ENCODE peak calls at places on chromosomes 2 and 18, in four cellular contexts. U is lower lobe of right lung; H is aorta; R is CD8-positive, alpha-beta T cell. S is an unnamed sample.
A peak's percentile ranks its signal among the peaks of the same experiment; 100 is the strongest.

GRCh38 chr2:221485500-221485870 is 86.6 kb downstream of the EPHA4 start:
- DNase-seq in R (no peak), U (no peak), H (no peak), S (no peak)

GRCh38 chr2:70833246-70833645 is 2.4 kb downstream of the CD207 start:
- DNase-seq in R (no peak), H (no peak), U (no peak), S (no peak)

GRCh38 chr2:224849264-224849663 is 133.1 kb upstream of the CCDC195 start:
- DNase-seq in R (no peak), U (no peak), H (no peak), S (no peak)

GRCh38 chr2:9165625-9166024 is 41.0 kb upstream of the ASAP2 start:
- DNase-seq in R (no peak), U (no peak), H (no peak), S (no peak)

GRCh38 chr2:159968282-159968900 is 94.0 kb downstream of the PLA2R1 start:
- DNase-seq in U (no peak), R (no peak), H (no peak), S (peak; percentile 32)

GRCh38 chr2:129479892-129480291 is 499.6 kb upstream of the RAB6C start:
- DNase-seq in H (no peak), R (no peak), U (no peak), S (no peak)

GRCh38 chr2:44596537-44597320 is 235.0 kb downstream of the CAMKMT start:
- DNase-seq in R (no peak), H (no peak), U (no peak), S (no peak)

GRCh38 chr2:158969717-158970521 is 1.5 kb downstream of the TANC1 start:
- DNase-seq in R (no peak), H (peak; percentile 82), U (peak; percentile 54), S (peak; percentile 55)

GRCh38 chr18:10514621-10515020 is 11.2 kb upstream of the NAPG start:
- DNase-seq in U (no peak), R (no peak), H (no peak), S (no peak)

GRCh38 chr2:19607931-19608762 is 249.7 kb upstream of the OSR1 start:
- DNase-seq in U (no peak), R (no peak), H (no peak), S (no peak)

GRCh38 chr2:166520604-166521003 is 26.6 kb upstream of the SCN7A start:
- DNase-seq in U (no peak), R (no peak), H (no peak), S (no peak)

GRCh38 chr2:156339110-156339847 is 6.8 kb upstream of the NR4A2 start:
- DNase-seq in R (no peak), H (no peak), U (no peak), S (no peak)

GRCh38 chr2:66920415-66920814 is 476.7 kb upstream of the ETAA1 start:
- DNase-seq in U (no peak), H (no peak), R (no peak), S (no peak)

GRCh38 chr2:118387509-118387908 is 299.2 kb downstream of the INSIG2 start:
- DNase-seq in R (no peak), H (no peak), U (no peak), S (no peak)

GRCh38 chr2:127133793-127134192 is 26.8 kb upstream of the BIN1 start:
- DNase-seq in H (no peak), R (peak; percentile 29), U (no peak), S (no peak)

DNA sequence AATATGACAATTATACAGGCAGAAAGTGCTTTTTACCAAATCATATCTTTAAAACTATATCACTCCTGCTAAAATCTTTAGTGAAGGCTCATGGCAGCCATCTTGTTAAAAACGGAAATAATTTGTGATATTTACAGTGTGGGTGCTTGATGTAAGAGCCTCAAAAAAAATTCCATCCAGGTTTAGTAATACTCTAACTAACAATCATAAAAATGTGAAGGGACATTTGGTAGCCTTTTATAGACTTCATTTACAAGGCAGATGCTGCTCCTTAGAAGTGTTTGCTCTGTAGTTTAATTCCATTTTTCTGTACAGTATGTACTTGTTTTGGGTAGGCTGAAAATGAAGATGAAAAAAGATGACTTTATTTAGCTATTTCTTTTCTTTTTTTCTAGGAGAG is 525.0 kb downstream of the ZEB2 start:
- DNase-seq in R (no peak), H (no peak), U (no peak), S (no peak)
- H3K4me1 ChIP-seq in R (no peaks in the 10 kb centered on the region), H (no peaks in the 10 kb centered on the region), U (no peaks in the 10 kb centered on the region), S (no peaks in the 10 kb centered on the region)

GRCh38 chr2:171430516-171431410 is 3.0 kb downstream of the METTL8 start:
- DNase-seq in U (no peak), H (no peak), R (no peak), S (no peak)
- H3K27ac ChIP-seq in U (no peak overlapping the region), H (no peak overlapping the region), R (no peak overlapping the region), S (no peak overlapping the region)

GRCh38 chr18:72542993-72543361 is 1.2 kb downstream of the CBLN2 start:
- DNase-seq in H (no peak), R (no peak), U (no peak), S (no peak)
- H3K4me3 ChIP-seq in H (no peak overlapping the region), R (no peak overlapping the region), U (peak overlapping the region; percentile 3), S (no peak overlapping the region)

GRCh38 chr18:25678226-25678625 is 326.3 kb upstream of the ZNF521 start:
- DNase-seq in U (no peak), H (no peak), R (no peak), S (no peak)
- H3K4me1 ChIP-seq in U (no peaks in the 10 kb centered on the region), H (no peaks in the 10 kb centered on the region), R (no peaks in the 10 kb centered on the region), S (no peaks in the 10 kb centered on the region)

GRCh38 chr18:35130236-35130635 is 89.0 kb downstream of the MAPRE2 start:
- DNase-seq in H (no peak), U (no peak), R (no peak), S (no peak)

GRCh38 chr18:35131387-35132283 is 90.4 kb downstream of the MAPRE2 start:
- DNase-seq in H (no peak), R (no peak), U (no peak), S (no peak)

GRCh38 chr18:35132284-35132910 is 91.2 kb downstream of the MAPRE2 start:
- DNase-seq in R (no peak), H (no peak), U (no peak), S (no peak)

GRCh38 chr18:35127201-35127600 is 86.0 kb downstream of the MAPRE2 start:
- DNase-seq in U (no peak), R (no peak), H (no peak), S (no peak)

GRCh38 chr18:35128675-35129074 is 87.5 kb downstream of the MAPRE2 start:
- DNase-seq in H (no peak), R (no peak), U (no peak), S (no peak)
- H3K27ac ChIP-seq in H (no peak overlapping the region), R (no peak overlapping the region), U (no peak overlapping the region), S (no peak overlapping the region)

GRCh38 chr2:98153402-98153938 is 66.5 kb downstream of the VWA3B start:
- DNase-seq in U (no peak), R (no peak), H (no peak), S (no peak)

GRCh38 chr2:98145070-98145469 is 58.1 kb downstream of the VWA3B start:
- DNase-seq in H (no peak), R (no peak), U (no peak), S (no peak)

DNA sequence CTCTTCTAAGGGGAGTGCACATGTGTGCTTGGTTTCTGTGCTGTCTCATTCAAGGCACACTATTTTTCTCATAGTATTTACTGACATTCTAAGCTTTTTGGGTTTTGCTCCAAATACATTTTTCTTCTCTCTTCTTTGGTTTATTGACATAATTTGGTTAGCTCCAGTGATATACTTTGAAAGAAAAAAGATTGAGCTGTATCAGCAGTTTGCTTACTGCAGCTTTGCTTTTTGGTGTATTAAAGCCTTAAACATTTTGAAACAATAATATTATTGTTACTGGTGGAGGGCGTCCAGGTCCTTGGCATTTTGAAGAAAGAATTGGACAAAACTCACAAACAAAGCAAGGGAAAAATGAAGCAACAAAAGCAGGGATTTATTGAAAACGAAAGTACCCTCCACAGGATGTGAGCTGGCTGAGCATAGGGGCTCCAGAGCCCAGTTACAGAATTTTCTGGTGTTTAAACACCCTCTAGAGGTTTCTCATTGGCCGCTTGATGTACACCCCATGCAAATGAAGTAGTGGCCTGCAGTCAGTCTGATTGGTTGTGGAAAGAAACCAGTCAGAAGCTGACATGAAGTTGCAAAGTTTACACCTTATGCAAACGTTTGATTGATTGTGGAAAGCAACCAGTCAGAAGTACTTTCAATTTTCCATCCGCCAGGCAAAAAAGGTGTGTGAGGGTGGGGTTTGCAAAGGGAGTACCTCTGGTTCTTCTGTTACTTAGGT is 62.2 kb downstream of the VWA3B start:
- DNase-seq in R (no peak), H (no peak), U (no peak), S (no peak)
- H3K4me3 ChIP-seq in R (no peak overlapping the region), H (peak overlapping the region; percentile 1), U (peak overlapping the region; percentile 29), S (peak overlapping the region; percentile 26)

GRCh38 chr2:101882948-101883347 is 108.8 kb upstream of the IL1R2 start:
- DNase-seq in R (no peak), H (no peak), U (no peak), S (no peak)

GRCh38 chr2:101884423-101884822 is 107.3 kb upstream of the IL1R2 start:
- DNase-seq in H (no peak), R (no peak), U (no peak), S (no peak)

GRCh38 chr2:101881131-101881530 is 110.6 kb upstream of the IL1R2 start:
- DNase-seq in U (no peak), R (no peak), H (no peak), S (no peak)

GRCh38 chr2:101887328-101887727 is 104.4 kb upstream of the IL1R2 start:
- DNase-seq in R (no peak), H (no peak), U (no peak), S (no peak)

DNA sequence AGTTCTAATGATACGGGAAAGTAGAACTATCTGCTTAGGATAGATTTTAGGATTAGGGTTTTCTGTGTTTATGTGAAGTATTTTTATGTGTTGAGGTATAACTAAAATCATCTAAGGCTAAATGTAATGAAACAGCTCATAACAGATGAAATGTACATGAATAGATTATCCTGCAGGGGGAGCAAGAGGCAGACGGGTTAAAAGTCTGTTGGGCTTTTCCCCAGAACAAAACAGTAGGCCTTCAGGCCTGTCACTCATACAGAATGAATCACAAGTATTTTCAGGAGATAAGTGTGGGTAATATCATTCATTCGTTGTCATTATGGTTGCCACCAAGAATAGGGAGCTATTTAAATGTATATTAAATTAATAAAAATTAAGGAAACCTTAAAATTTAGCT is 107.9 kb upstream of the IL1R2 start:
- DNase-seq in H (no peak), R (no peak), U (no peak), S (no peak)
- H3K4me1 ChIP-seq in H (no peaks in the 10 kb centered on the region), R (no peaks in the 10 kb centered on the region), U (peaks cover 20% of the 10 kb centered on the region), S (peaks cover 16% of the 10 kb centered on the region)

GRCh38 chr18:75607701-75608100 is 180.2 kb upstream of the SMIM21 start:
- DNase-seq in R (no peak), U (no peak), H (no peak), S (no peak)

GRCh38 chr18:75618146-75618545 is 190.6 kb upstream of the SMIM21 start:
- DNase-seq in R (no peak), U (no peak), H (no peak), S (no peak)

GRCh38 chr18:75612491-75612890 is 185.0 kb upstream of the SMIM21 start:
- DNase-seq in U (no peak), H (no peak), R (no peak), S (no peak)
- H3K27ac ChIP-seq in U (no peak overlapping the region), H (no peak overlapping the region), R (no peak overlapping the region), S (no peak overlapping the region)

S was measured in heart right ventricle.